ENCODE peak calls at places on chromosomes 5 and 9, in six cellular contexts. K is fibroblast of pulmonary artery, U is left ventricle myocardium inferior, Y is heart left ventricle, I is retinal pigment epithelial cell, E is PC-3. T is an unnamed sample.

GRCh38 chr5:155087036-155087435 is 73.5 kb downstream of the KIF4B start:
- DNase-seq in E (no peak), I (no peak), K (peak), Y (no peak), U (no peak), T (no peak)

GRCh38 chr5:1214163-1214935 is 10.8 kb upstream of the SLC6A18 start:
- DNase-seq in E (no peak), Y (no peak), K (no peak), U (no peak), I (no peak), T (no peak)

GRCh38 chr9:129826344-129826743 is 2.4 kb upstream of the TOR1A start:
- DNase-seq in U (no peak), I (no peak), E (no peak), K (no peak), Y (no peak), T (no peak)

GRCh38 chr5:65482280-65482726 is 583 bp upstream of the ADAMTS6 start:
- DNase-seq in I (no peak), Y (no peak), U (no peak), K (peak), E (no peak), T (no peak)

GRCh38 chr5:117100156-117100555 is 525.5 kb upstream of the SEMA6A start:
- DNase-seq in I (no peak), E (no peak), Y (no peak), K (no peak), U (no peak), T (no peak)

GRCh38 chr5:156460496-156460895 is 133.5 kb downstream of the SGCD start:
- DNase-seq in U (no peak), I (no peak), E (no peak), Y (no peak), K (no peak), T (no peak)

GRCh38 chr5:164772122-164772521 is 1266.7 kb downstream of the MAT2B start:
- DNase-seq in U (no peak), E (no peak), Y (no peak), I (no peak), K (no peak), T (no peak)

GRCh38 chr5:84255318-84255717 is 129.4 kb downstream of the EDIL3 start:
- DNase-seq in E (peak), I (no peak), U (no peak), Y (no peak), K (peak), T (no peak)

GRCh38 chr5:56290378-56291057 is 57.4 kb upstream of the ANKRD55 start:
- DNase-seq in U (no peak), K (no peak), E (no peak), Y (no peak), I (no peak), T (no peak)

GRCh38 chr9:95181226-95181818 is 136.2 kb downstream of the FANCC start:
- DNase-seq in E (peak), K (peak), I (no peak), U (no peak), Y (no peak), T (no peak)

GRCh38 chr9:17802249-17802857 is 223.5 kb downstream of the SH3GL2 start:
- DNase-seq in I (no peak), U (no peak), E (peak), Y (no peak), K (peak), T (no peak)

GRCh38 chr5:7816535-7816901 is 34.4 kb downstream of the CFAP90 start:
- DNase-seq in U (no peak), I (no peak), K (no peak), E (no peak), Y (no peak), T (no peak)

GRCh38 chr5:171606414-171607024 is 179.1 kb upstream of the SMIM23 start:
- DNase-seq in K (peak), E (peak), U (no peak), Y (no peak), I (no peak), T (no peak)

GRCh38 chr5:127026166-127026565 is 4.2 kb downstream of the MARCHF3 start:
- DNase-seq in K (no peak), E (no peak), I (no peak), U (no peak), Y (no peak), T (no peak)

GRCh38 chr9:81718244-81718643 is 28.9 kb upstream of the TLE1 start:
- DNase-seq in I (no peak), E (no peak), K (no peak), U (no peak), Y (no peak), T (no peak)

GRCh38 chr5:132463808-132464154 is 26.8 kb downstream of the IRF1 start:
- DNase-seq in E (no peak), U (no peak), I (no peak), K (no peak), Y (no peak), T (no peak)

GRCh38 chr5:132465095-132465707 is 25.4 kb downstream of the IRF1 start:
- DNase-seq in Y (no peak), U (no peak), I (no peak), K (no peak), E (no peak), T (no peak)

GRCh38 chr5:132466453-132467291 is 23.9 kb downstream of the IRF1 start:
- DNase-seq in U (peak), I (no peak), Y (peak), K (peak), E (no peak), T (no peak)

GRCh38 chr5:132462856-132463745 is 27.5 kb downstream of the IRF1 start:
- DNase-seq in U (no peak), E (no peak), I (no peak), Y (no peak), K (no peak), T (no peak)

GRCh38 chr5:132464155-132464939 is 26.2 kb downstream of the IRF1 start:
- DNase-seq in K (no peak), U (no peak), I (no peak), E (no peak), Y (no peak), T (no peak)
- TF ChIP-seq CTCF in K (peak), U (peak), I (peak), E (peak), Y (peak), T (peak)

DNA sequence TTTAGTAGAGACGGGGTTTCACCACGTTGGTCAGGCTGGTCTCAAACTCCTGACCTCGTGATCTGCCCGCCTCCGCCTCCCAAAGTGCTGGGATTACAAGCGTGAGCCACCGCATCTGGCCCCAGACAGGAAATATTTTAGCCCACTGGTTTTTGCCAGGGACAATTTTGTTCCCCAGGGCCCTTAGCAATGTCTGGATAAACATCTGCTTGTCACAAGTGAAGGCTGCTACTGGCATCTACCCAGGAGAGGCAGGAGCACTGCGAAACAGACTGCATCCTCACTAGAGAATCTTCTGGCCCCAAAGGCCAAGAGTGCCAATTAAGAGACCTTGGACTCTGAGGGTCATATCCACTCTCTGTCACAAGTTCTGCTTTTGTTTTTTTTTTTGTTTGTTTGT is 2.4 kb upstream of the TPRN start:
- DNase-seq in U (no peak), E (no peak), I (no peak), K (no peak), Y (no peak), T (no peak)
- H3K4me3 ChIP-seq in U (peak), E (no peak), I (no peak), K (no peak), Y (no peak), T (no peak)

GRCh38 chr5:110048508-110048907 is 358.8 kb downstream of the MAN2A1 start:
- DNase-seq in I (no peak), K (no peak), E (no peak), U (no peak), Y (no peak), T (no peak)

GRCh38 chr5:110050640-110051345 is 361.1 kb downstream of the MAN2A1 start:
- DNase-seq in Y (no peak), I (no peak), K (no peak), U (no peak), E (no peak), T (no peak)

GRCh38 chr5:110043025-110043424 is 353.3 kb downstream of the MAN2A1 start:
- DNase-seq in Y (no peak), I (no peak), E (no peak), K (no peak), U (no peak), T (no peak)

GRCh38 chr5:110040178-110040577 is 350.5 kb downstream of the MAN2A1 start:
- DNase-seq in I (no peak), K (peak), E (peak), Y (no peak), U (no peak), T (no peak)

GRCh38 chr5:110045153-110045552 is 355.4 kb downstream of the MAN2A1 start:
- DNase-seq in I (no peak), Y (no peak), E (peak), K (peak), U (no peak), T (no peak)
- TF ChIP-seq CTCF in I (no peak), Y (no peak), E (peak), K (no peak), U (no peak), T (peak)

GRCh38 chr5:38555354-38556114 is 912 bp downstream of the LIFR start:
- DNase-seq in Y (no peak), K (no peak), U (no peak), E (no peak), I (no peak), T (no peak)
- H3K4me3 ChIP-seq in Y (peak), K (peak), U (peak), E (peak), I (peak), T (peak)

GRCh38 chr9:104780796-104781395 is 17.0 kb downstream of the NIPSNAP3B start:
- DNase-seq in Y (no peak), E (peak), K (peak), U (no peak), I (peak), T (no peak)
- TF ChIP-seq CTCF in Y (peak), E (peak), K (peak), U (peak), I (peak), T (peak)

DNA sequence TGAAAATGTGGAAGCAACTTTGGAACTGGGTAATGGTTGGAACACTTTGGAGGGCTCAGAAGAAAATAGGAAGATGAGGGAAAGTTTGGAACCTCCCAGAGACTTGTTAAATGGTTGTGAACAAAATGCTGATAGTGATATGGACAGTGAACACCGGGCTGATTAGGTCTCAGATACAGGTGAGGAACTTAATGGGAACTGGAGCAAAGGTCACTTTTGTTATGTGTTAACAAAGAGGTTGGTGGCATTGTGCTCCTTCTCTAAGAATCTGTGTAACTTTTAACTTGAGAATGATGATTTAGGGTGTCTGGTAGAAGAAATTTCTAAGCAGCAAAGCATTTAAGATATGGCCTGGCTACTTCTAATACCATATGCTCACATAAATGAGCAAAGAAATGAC is 36.4 kb upstream of the CXCL14 start:
- DNase-seq in I (no peak), U (no peak), K (no peak), E (no peak), Y (no peak), T (no peak)
- H3K4me3 ChIP-seq in I (no peak), U (no peak), K (no peak), E (no peak), Y (no peak), T (no peak)

GRCh38 chr9:88174324-88174723 is 36.0 kb upstream of the SPATA31C2 start:
- DNase-seq in Y (no peak), U (no peak), E (peak), I (no peak), K (no peak), T (no peak)
- TF ChIP-seq CTCF in Y (no peak), U (no peak), E (peak), I (no peak), K (no peak), T (peak)

GRCh38 chr5:132647473-132647872 is 10.5 kb upstream of the IL13 start:
- DNase-seq in I (no peak), K (no peak), E (no peak), U (no peak), Y (no peak), T (no peak)

GRCh38 chr5:132641841-132642240 is 16.1 kb upstream of the IL13 start:
- DNase-seq in I (no peak), E (no peak), K (no peak), Y (no peak), U (no peak), T (no peak)

GRCh38 chr5:132644177-132644576 is 13.8 kb upstream of the IL13 start:
- DNase-seq in U (no peak), E (no peak), Y (no peak), I (no peak), K (no peak), T (no peak)

GRCh38 chr5:132648355-132648754 is 9.6 kb upstream of the IL13 start:
- DNase-seq in K (no peak), E (no peak), U (no peak), Y (no peak), I (no peak), T (no peak)

GRCh38 chr5:132646867-132647266 is 11.1 kb upstream of the IL13 start:
- DNase-seq in I (no peak), E (no peak), Y (no peak), U (no peak), K (no peak), T (no peak)
- H3K4me3 ChIP-seq in I (no peak), E (no peak), Y (no peak), U (no peak), K (no peak), T (no peak)

DNA sequence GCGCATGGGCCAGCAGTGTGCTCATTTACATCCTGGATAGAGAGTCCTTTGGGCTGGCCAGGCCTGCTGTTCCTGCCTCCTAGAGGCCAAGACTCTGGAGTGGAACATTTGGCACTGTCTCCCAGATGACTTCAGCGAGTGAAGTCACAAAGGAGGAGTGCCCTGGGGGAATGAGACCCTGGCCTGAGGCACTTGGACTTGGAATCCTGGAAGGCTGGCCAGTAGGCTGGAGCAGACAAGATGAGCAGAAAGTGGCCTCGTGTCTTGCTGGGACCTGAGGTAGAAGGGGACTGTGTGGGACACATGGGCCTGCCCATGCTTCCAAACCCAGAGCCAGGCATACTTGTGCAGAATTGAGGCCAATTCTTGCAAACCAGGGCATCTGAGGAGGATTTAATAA is at the start of gene TSSK1B:
- DNase-seq in E (no peak), I (no peak), K (no peak), Y (no peak), U (no peak), T (no peak)
- TF ChIP-seq CTCF in E (no peak), I (no peak), K (no peak), Y (no peak), U (no peak), T (no peak)

GRCh38 chr5:79508794-79509193 is 5.1 kb downstream of the HOMER1 start:
- DNase-seq in Y (no peak), E (no peak), U (no peak), K (no peak), I (no peak), T (no peak)

GRCh38 chr5:79509244-79509880 is 4.6 kb downstream of the HOMER1 start:
- DNase-seq in K (no peak), I (no peak), E (no peak), U (no peak), Y (no peak), T (no peak)

GRCh38 chr5:79511945-79512493 is 1.9 kb downstream of the HOMER1 start:
- DNase-seq in I (no peak), U (no peak), E (no peak), Y (no peak), K (no peak), T (no peak)

GRCh38 chr5:79512692-79513518 is 1.0 kb downstream of the HOMER1 start:
- DNase-seq in E (peak), I (no peak), Y (no peak), U (no peak), K (peak), T (no peak)

GRCh38 chr5:79510638-79511037 is 3.3 kb downstream of the HOMER1 start:
- DNase-seq in K (no peak), Y (peak), E (no peak), U (peak), I (no peak), T (no peak)
- H3K4me3 ChIP-seq in K (no peak), Y (no peak), E (peak), U (peak), I (peak), T (peak)

T was measured in epithelial cell of proximal tubule.